ENCODE peak calls at places on chromosome 14, in four cellular contexts. One of them, this sample, is unnamed.

GRCh38 chr14:80212025-80212402 is 710 bp upstream of the DIO2 start:
- DNase-seq in MM.1S: peak
- DNase-seq in HCT116: no peak
- DNase-seq in fibroblast of villous mesenchyme: peak
- DNase-seq in this sample: peak

GRCh38 chr14:70641548-70642312 is at the start of gene TTC9:
- DNase-seq in MM.1S: no peak
- DNase-seq in HCT116: no peak
- DNase-seq in fibroblast of villous mesenchyme: no peak
- DNase-seq in this sample: no peak

GRCh38 chr14:47959753-47960152 is 284.3 kb upstream of the MDGA2 start:
- DNase-seq in MM.1S: no peak
- DNase-seq in HCT116: no peak
- DNase-seq in fibroblast of villous mesenchyme: peak
- DNase-seq in this sample: no peak

GRCh38 chr14:77426396-77426795 is 3.1 kb upstream of the NOXRED1 start:
- DNase-seq in MM.1S: no peak
- DNase-seq in HCT116: no peak
- DNase-seq in fibroblast of villous mesenchyme: no peak
- DNase-seq in this sample: no peak

GRCh38 chr14:105864116-105864515 is 337.7 kb downstream of the TMEM121 start:
- DNase-seq in MM.1S: no peak
- DNase-seq in HCT116: no peak
- DNase-seq in fibroblast of villous mesenchyme: no peak
- DNase-seq in this sample: no peak

GRCh38 chr14:100783630-100784321 is 42.1 kb upstream of the MEG3 start:
- DNase-seq in MM.1S: no peak
- DNase-seq in HCT116: no peak
- DNase-seq in fibroblast of villous mesenchyme: no peak
- DNase-seq in this sample: no peak

GRCh38 chr14:29085546-29085945 is 319.0 kb downstream of the FOXG1 start:
- DNase-seq in MM.1S: no peak
- DNase-seq in HCT116: no peak
- DNase-seq in fibroblast of villous mesenchyme: peak
- DNase-seq in this sample: no peak

GRCh38 chr14:101774006-101774755 is 12.7 kb downstream of the PPP2R5C start:
- DNase-seq in MM.1S: peak
- DNase-seq in HCT116: no peak
- DNase-seq in fibroblast of villous mesenchyme: no peak
- DNase-seq in this sample: no peak

GRCh38 chr14:69931960-69932359 is 52.7 kb downstream of the SMOC1 start:
- DNase-seq in MM.1S: no peak
- DNase-seq in HCT116: no peak
- DNase-seq in fibroblast of villous mesenchyme: no peak
- DNase-seq in this sample: no peak

GRCh38 chr14:62819931-62820330 is 225.3 kb downstream of the KCNH5 start:
- DNase-seq in MM.1S: no peak
- DNase-seq in HCT116: no peak
- DNase-seq in fibroblast of villous mesenchyme: no peak
- DNase-seq in this sample: no peak

GRCh38 chr14:49582211-49582977 is 3.8 kb downstream of the RPS29 start:
- DNase-seq in MM.1S: no peak
- DNase-seq in HCT116: no peak
- DNase-seq in fibroblast of villous mesenchyme: no peak
- DNase-seq in this sample: no peak

GRCh38 chr14:86712727-86713126 is 1182.8 kb downstream of the FLRT2 start:
- DNase-seq in MM.1S: no peak
- DNase-seq in HCT116: no peak
- DNase-seq in fibroblast of villous mesenchyme: no peak
- DNase-seq in this sample: no peak

GRCh38 chr14:22551597-22551982 is 37.4 kb downstream of the DAD1 start:
- DNase-seq in MM.1S: no peak
- DNase-seq in HCT116: no peak
- DNase-seq in fibroblast of villous mesenchyme: no peak
- DNase-seq in this sample: no peak

GRCh38 chr14:53963491-53964227 is 7.0 kb upstream of the BMP4 start:
- DNase-seq in MM.1S: no peak
- DNase-seq in HCT116: no peak
- DNase-seq in fibroblast of villous mesenchyme: no peak
- DNase-seq in this sample: peak

GRCh38 chr14:92646952-92647461 is 101.4 kb downstream of the LGMN start:
- DNase-seq in MM.1S: no peak
- DNase-seq in HCT116: no peak
- DNase-seq in fibroblast of villous mesenchyme: peak
- DNase-seq in this sample: peak

GRCh38 chr14:65461730-65462129 is 49.2 kb downstream of the FUT8 start:
- DNase-seq in MM.1S: no peak
- DNase-seq in HCT116: no peak
- DNase-seq in fibroblast of villous mesenchyme: no peak
- DNase-seq in this sample: peak

GRCh38 chr14:97603201-97603600 is 806.0 kb downstream of the VRK1 start:
- DNase-seq in MM.1S: no peak
- DNase-seq in HCT116: no peak
- DNase-seq in fibroblast of villous mesenchyme: no peak
- DNase-seq in this sample: no peak

GRCh38 chr14:71267691-71268090 is 360.4 kb downstream of the PCNX1 start:
- DNase-seq in MM.1S: peak
- DNase-seq in HCT116: no peak
- DNase-seq in fibroblast of villous mesenchyme: peak
- DNase-seq in this sample: peak

GRCh38 chr14:75711134-75711795 is 50.2 kb downstream of the TTLL5 start:
- DNase-seq in MM.1S: no peak
- DNase-seq in HCT116: peak
- DNase-seq in fibroblast of villous mesenchyme: peak
- DNase-seq in this sample: peak
- TF ChIP-seq CTCF in MM.1S: peak
- TF ChIP-seq CTCF in HCT116: peak
- TF ChIP-seq CTCF in fibroblast of villous mesenchyme: peak
- TF ChIP-seq CTCF in this sample: peak

GRCh38 chr14:24172261-24172860 is 481 bp downstream of the REC8 start:
- DNase-seq in MM.1S: no peak
- DNase-seq in HCT116: no peak
- DNase-seq in fibroblast of villous mesenchyme: no peak
- DNase-seq in this sample: no peak
- H3K4me3 ChIP-seq in MM.1S: no peak
- H3K4me3 ChIP-seq in HCT116: no peak
- H3K4me3 ChIP-seq in fibroblast of villous mesenchyme: no peak
- H3K4me3 ChIP-seq in this sample: peak

GRCh38 chr14:91416744-91417133 is 881 bp downstream of the CCDC88C start:
- DNase-seq in MM.1S: no peak
- DNase-seq in HCT116: no peak
- DNase-seq in fibroblast of villous mesenchyme: no peak
- DNase-seq in this sample: no peak
- TF ChIP-seq CTCF in MM.1S: no peak
- TF ChIP-seq CTCF in HCT116: no peak
- TF ChIP-seq CTCF in fibroblast of villous mesenchyme: no peak
- TF ChIP-seq CTCF in this sample: no peak

GRCh38 chr14:88790501-88791251 is 2.1 kb downstream of the EML5 start:
- DNase-seq in MM.1S: no peak
- DNase-seq in HCT116: no peak
- DNase-seq in fibroblast of villous mesenchyme: no peak
- DNase-seq in this sample: no peak
- H3K4me3 ChIP-seq in MM.1S: no peak
- H3K4me3 ChIP-seq in HCT116: no peak
- H3K4me3 ChIP-seq in fibroblast of villous mesenchyme: no peak
- H3K4me3 ChIP-seq in this sample: no peak

DNA sequence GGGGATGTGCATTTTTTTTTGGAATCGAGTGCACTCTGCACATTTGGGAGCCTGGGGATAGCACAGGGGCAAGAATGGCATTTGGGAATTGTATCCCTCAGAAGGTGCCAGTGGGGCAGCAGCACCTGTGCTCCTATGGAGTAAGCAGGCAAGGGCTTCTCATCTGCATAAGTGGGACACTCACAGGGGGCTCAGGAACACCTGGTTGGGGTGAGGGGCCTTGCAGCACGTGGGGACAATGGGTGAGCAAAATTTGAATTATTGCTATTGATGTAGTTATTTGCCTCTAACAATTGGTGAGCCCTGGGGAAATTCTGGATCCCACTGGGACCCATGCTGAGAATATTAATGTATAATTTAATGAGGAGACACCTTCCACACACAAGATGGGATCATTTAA is 274.2 kb downstream of the TTC6 start:
- DNase-seq in MM.1S: no peak
- DNase-seq in HCT116: no peak
- DNase-seq in fibroblast of villous mesenchyme: no peak
- DNase-seq in this sample: no peak
- TF ChIP-seq CTCF in MM.1S: no peak
- TF ChIP-seq CTCF in HCT116: no peak
- TF ChIP-seq CTCF in fibroblast of villous mesenchyme: no peak
- TF ChIP-seq CTCF in this sample: no peak

GRCh38 chr14:74942164-74942563 is 13.2 kb downstream of the PGF start:
- DNase-seq in MM.1S: no peak
- DNase-seq in HCT116: no peak
- DNase-seq in fibroblast of villous mesenchyme: no peak
- DNase-seq in this sample: no peak
- H3K4me3 ChIP-seq in MM.1S: no peak
- H3K4me3 ChIP-seq in HCT116: no peak
- H3K4me3 ChIP-seq in fibroblast of villous mesenchyme: no peak
- H3K4me3 ChIP-seq in this sample: no peak

GRCh38 chr14:35286707-35287106 is 5.5 kb upstream of the PSMA6 start:
- DNase-seq in MM.1S: no peak
- DNase-seq in HCT116: no peak
- DNase-seq in fibroblast of villous mesenchyme: no peak
- DNase-seq in this sample: no peak
- TF ChIP-seq CTCF in MM.1S: no peak
- TF ChIP-seq CTCF in HCT116: no peak
- TF ChIP-seq CTCF in fibroblast of villous mesenchyme: no peak
- TF ChIP-seq CTCF in this sample: no peak

DNA sequence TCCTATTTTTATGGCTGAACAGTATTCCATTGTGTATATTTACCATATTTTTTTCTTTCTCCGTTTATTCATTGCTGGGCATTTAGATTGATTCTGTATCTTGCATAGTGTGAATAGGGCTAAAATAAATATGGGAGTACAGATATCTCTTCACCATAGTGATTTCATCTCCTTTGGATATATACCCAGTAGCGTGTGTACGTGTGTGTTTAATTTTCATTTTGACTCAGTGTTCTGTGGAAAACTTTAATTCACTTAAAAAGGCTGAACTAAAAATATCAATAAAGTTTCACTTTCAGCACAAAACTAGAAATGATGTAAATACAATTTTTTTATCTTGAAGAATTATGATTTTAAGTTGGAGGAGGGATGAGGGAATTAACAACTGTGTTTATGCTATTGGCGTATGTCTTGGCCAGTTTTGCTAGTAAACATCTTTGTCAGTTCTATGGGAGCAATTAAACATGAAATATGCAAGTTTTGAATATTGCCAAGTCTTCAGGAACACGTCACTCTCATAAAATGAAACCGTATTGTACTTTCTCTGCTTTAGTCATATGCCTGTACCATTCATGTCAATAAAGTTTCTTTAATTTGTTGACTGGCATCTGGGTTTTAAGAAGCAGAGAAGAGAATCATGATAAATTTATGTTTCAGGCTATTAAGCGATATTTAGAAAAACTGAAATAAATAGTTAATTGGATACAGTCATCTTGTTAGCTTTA is 99.8 kb downstream of the PTGER2 start:
- DNase-seq in MM.1S: no peak
- DNase-seq in HCT116: no peak
- DNase-seq in fibroblast of villous mesenchyme: peak
- DNase-seq in this sample: peak
- H3K4me3 ChIP-seq in MM.1S: no peak
- H3K4me3 ChIP-seq in HCT116: no peak
- H3K4me3 ChIP-seq in fibroblast of villous mesenchyme: no peak
- H3K4me3 ChIP-seq in this sample: no peak

DNA sequence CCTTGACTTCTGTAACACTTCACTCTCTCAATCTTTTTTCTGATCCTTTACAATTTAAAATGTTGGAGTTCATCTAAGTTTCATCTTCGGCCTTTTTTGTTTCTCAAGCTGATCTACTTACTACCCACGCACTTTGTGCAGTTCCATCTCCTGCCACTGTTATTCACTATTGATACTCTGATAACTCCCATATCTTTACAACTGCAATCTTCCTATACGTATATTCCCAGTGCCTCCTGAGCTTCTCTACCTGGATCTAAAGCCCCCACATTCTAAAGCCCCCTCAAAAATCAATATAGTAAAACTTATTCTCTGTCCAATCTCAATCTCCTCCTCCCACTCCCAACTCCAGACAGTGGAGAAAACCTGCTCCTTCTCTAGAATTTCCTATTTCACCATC is 5.9 kb downstream of the ATG2B start:
- DNase-seq in MM.1S: no peak
- DNase-seq in HCT116: no peak
- DNase-seq in fibroblast of villous mesenchyme: no peak
- DNase-seq in this sample: no peak
- TF ChIP-seq CTCF in MM.1S: no peak
- TF ChIP-seq CTCF in HCT116: no peak
- TF ChIP-seq CTCF in fibroblast of villous mesenchyme: no peak
- TF ChIP-seq CTCF in this sample: no peak

This sample was measured in astrocyte of the spinal cord.